ENCODE peak calls at places on chromosome 4, in nine cellular contexts. V, W, H, O, R, Z, T, S and I are unnamed samples.

GRCh38 chr4:173288296-173288695 is 45.9 kb downstream of the HMGB2 start:
- DNase-seq in V (peak), W (no peak), H (peak), O (no peak), R (peak), Z (peak), T (peak), S (peak), I (peak)

GRCh38 chr4:88763075-88763474 is 65.4 kb upstream of the NAP1L5 start:
- DNase-seq in V (no peak), W (no peak), H (no peak), O (no peak), R (no peak), Z (no peak), T (no peak), S (no peak), I (no peak)

GRCh38 chr4:169615467-169616106 is 3.2 kb upstream of the NEK1 start:
- DNase-seq in V (peak), W (no peak), H (no peak), O (no peak), R (no peak), Z (no peak), T (peak), S (no peak), I (no peak)

GRCh38 chr4:24070117-24070516 is 180.3 kb upstream of the PPARGC1A start:
- DNase-seq in V (peak), W (no peak), H (no peak), O (no peak), R (peak), Z (no peak), T (peak), S (no peak), I (peak)

GRCh38 chr4:79290376-79290775 is 35.5 kb downstream of the NAA11 start:
- DNase-seq in V (no peak), W (no peak), H (no peak), O (no peak), R (no peak), Z (no peak), T (no peak), S (no peak), I (no peak)

GRCh38 chr4:80153800-80154546 is 43.3 kb upstream of the PRDM8 start:
- DNase-seq in V (no peak), W (no peak), H (no peak), O (no peak), R (peak), Z (no peak), T (peak), S (no peak), I (no peak)

GRCh38 chr4:108425988-108426387 is 194.4 kb upstream of the RPL34 start:
- DNase-seq in V (peak), W (no peak), H (no peak), O (no peak), R (peak), Z (no peak), T (peak), S (no peak), I (peak)

GRCh38 chr4:16265820-16266219 is 39.5 kb upstream of the TAPT1 start:
- DNase-seq in V (no peak), W (no peak), H (no peak), O (no peak), R (no peak), Z (no peak), T (no peak), S (no peak), I (no peak)

GRCh38 chr4:138310991-138311390 is 68.8 kb upstream of the SLC7A11 start:
- DNase-seq in V (peak), W (no peak), H (no peak), O (no peak), R (peak), Z (no peak), T (peak), S (no peak), I (no peak)

GRCh38 chr4:7559741-7560376 is 125.1 kb upstream of the PSAPL1 start:
- DNase-seq in V (no peak), W (no peak), H (no peak), O (no peak), R (no peak), Z (no peak), T (no peak), S (no peak), I (no peak)

GRCh38 chr4:114495471-114495928 is 103.1 kb upstream of the UGT8 start:
- DNase-seq in V (no peak), W (no peak), H (no peak), O (no peak), R (no peak), Z (peak), T (no peak), S (no peak), I (no peak)

GRCh38 chr4:8698341-8699062 is 105.9 kb downstream of the CPZ start:
- DNase-seq in V (no peak), W (no peak), H (no peak), O (peak), R (no peak), Z (peak), T (no peak), S (no peak), I (no peak)

GRCh38 chr4:60134106-60134505 is 1066.0 kb upstream of the ADGRL3 start:
- DNase-seq in V (peak), W (no peak), H (no peak), O (no peak), R (no peak), Z (no peak), T (peak), S (no peak), I (no peak)

GRCh38 chr4:169510617-169511016 is 101.8 kb downstream of the NEK1 start:
- DNase-seq in V (no peak), W (no peak), H (no peak), O (no peak), R (no peak), Z (no peak), T (no peak), S (no peak), I (no peak)

GRCh38 chr4:137981277-137981676 is 260.9 kb downstream of the SLC7A11 start:
- DNase-seq in V (peak), W (no peak), H (no peak), O (no peak), R (peak), Z (no peak), T (peak), S (no peak), I (no peak)

GRCh38 chr4:25215506-25215905 is 18.3 kb upstream of the PI4K2B start:
- DNase-seq in V (no peak), W (no peak), H (no peak), O (no peak), R (no peak), Z (peak), T (no peak), S (no peak), I (no peak)

GRCh38 chr4:29770627-29771026 is 949.5 kb upstream of the PCDH7 start:
- DNase-seq in V (no peak), W (no peak), H (no peak), O (no peak), R (no peak), Z (no peak), T (no peak), S (no peak), I (no peak)

GRCh38 chr4:138909605-138910004 is 106.0 kb upstream of the NOCT start:
- DNase-seq in V (no peak), W (no peak), H (no peak), O (no peak), R (no peak), Z (no peak), T (no peak), S (no peak), I (no peak)

GRCh38 chr4:9988349-9988748 is 32.9 kb downstream of the SLC2A9 start:
- DNase-seq in V (no peak), W (no peak), H (no peak), O (no peak), R (no peak), Z (no peak), T (no peak), S (peak), I (no peak)

GRCh38 chr4:38563703-38564490 is 100.1 kb upstream of the KLF3 start:
- DNase-seq in V (no peak), W (no peak), H (peak), O (no peak), R (no peak), Z (no peak), T (peak), S (no peak), I (no peak)

GRCh38 chr4:47219586-47219985 is 188.2 kb downstream of the GABRB1 start:
- DNase-seq in V (no peak), W (no peak), H (no peak), O (no peak), R (no peak), Z (no peak), T (no peak), S (no peak), I (no peak)

GRCh38 chr4:128904821-128905220 is 95.3 kb downstream of the JADE1 start:
- DNase-seq in V (no peak), W (no peak), H (no peak), O (no peak), R (no peak), Z (no peak), T (no peak), S (no peak), I (no peak)

GRCh38 chr4:83138979-83139378 is 24.4 kb upstream of the PLAC8 start:
- DNase-seq in V (no peak), W (no peak), H (no peak), O (no peak), R (no peak), Z (no peak), T (no peak), S (no peak), I (no peak)

GRCh38 chr4:159105761-159106243 is 2.9 kb downstream of the RAPGEF2 start:
- DNase-seq in V (peak), W (no peak), H (peak), O (no peak), R (peak), Z (peak), T (peak), S (no peak), I (no peak)

GRCh38 chr4:120725639-120726585 is 196.6 kb downstream of the PRDM5 start:
- DNase-seq in V (no peak), W (no peak), H (no peak), O (no peak), R (no peak), Z (no peak), T (no peak), S (no peak), I (no peak)
- TF ChIP-seq CTCF in V (no peak), W (no peak), H (no peak), O (no peak), R (no peak), Z (no peak), T (no peak), S (no peak), I (no peak)

GRCh38 chr4:105162123-105162796 is 15.6 kb downstream of the TET2 start:
- DNase-seq in V (no peak), W (no peak), H (no peak), O (no peak), R (no peak), Z (peak), T (no peak), S (no peak), I (no peak)
- H3K4me3 ChIP-seq in V (no peak), W (no peak), H (no peak), O (no peak), R (no peak), Z (no peak), T (no peak), S (no peak), I (no peak)

GRCh38 chr4:98027827-98028226 is 115.4 kb downstream of the STPG2 start:
- DNase-seq in V (peak), W (no peak), H (no peak), O (no peak), R (no peak), Z (peak), T (peak), S (no peak), I (no peak)
- TF ChIP-seq CTCF in V (peak), W (no peak), H (no peak), O (no peak), R (no peak), Z (peak), T (no peak), S (no peak), I (no peak)

DNA sequence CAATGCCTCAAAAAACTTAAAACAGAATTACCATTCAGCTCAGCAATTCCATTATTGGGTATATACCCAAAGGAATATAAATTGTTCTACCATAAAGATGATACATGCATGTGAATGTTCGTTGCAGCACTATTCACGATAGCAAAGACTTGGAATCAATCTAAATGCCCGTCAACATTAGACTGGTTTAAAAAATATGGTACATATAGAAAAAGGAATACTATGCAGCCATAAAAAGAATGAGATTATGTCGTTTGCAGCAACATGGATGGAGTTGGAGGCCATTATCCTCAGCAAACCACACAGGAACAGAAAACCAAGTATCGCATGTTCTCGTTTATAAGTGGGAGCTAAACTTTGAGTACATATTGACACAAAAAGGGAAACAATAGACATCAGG is 10.9 kb upstream of the SYNPO2 start:
- DNase-seq in V (no peak), W (no peak), H (no peak), O (no peak), R (no peak), Z (no peak), T (no peak), S (no peak), I (no peak)
- H3K4me3 ChIP-seq in V (no peak), W (no peak), H (no peak), O (no peak), R (no peak), Z (no peak), T (no peak), S (no peak), I (no peak)